ENCODE peak calls at places on chromosomes 1 and 21, in eight cellular contexts. M is sigmoid colon; H is Peyer's patch; G is left ventricle myocardium inferior; N is cardiac muscle cell; P is aorta; Q is naive thymus-derived CD4-positive, alpha-beta T cell; S is SK-N-SH. X is an unnamed sample.

GRCh38 chr1:110200666-110201065 is 9.4 kb upstream of the KCNC4 start:
- DNase-seq in M (no peak), S (no peak), P (no peak), N (no peak), Q (no peak), H (no peak), G (no peak), X (no peak)

GRCh38 chr1:94909486-94909885 is 17.4 kb downstream of the CNN3 start:
- DNase-seq in S (no peak), Q (no peak), M (no peak), G (no peak), P (no peak), H (no peak), N (peak; percentile 42), X (no peak)

GRCh38 chr1:112298558-112298957 is 97.5 kb upstream of the CTTNBP2NL start:
- DNase-seq in Q (no peak), M (no peak), G (no peak), N (peak; percentile 43), H (no peak), S (peak; percentile 42), P (no peak), X (no peak)

GRCh38 chr1:179021873-179022272 is 3.8 kb upstream of the FAM20B start:
- DNase-seq in P (no peak), Q (no peak), G (no peak), S (peak; percentile 35), H (no peak), N (peak; percentile 58), M (no peak), X (no peak)

GRCh38 chr1:109802901-109803561 is 39.3 kb upstream of the EPS8L3 start:
- DNase-seq in N (no peak), M (peak; percentile 61), H (no peak), Q (no peak), G (no peak), P (peak; percentile 78), S (peak; percentile 51), X (no peak)

GRCh38 chr1:111747282-111747734 is 8.1 kb upstream of the INKA2 start:
- DNase-seq in H (no peak), P (no peak), S (peak; percentile 61), N (peak; percentile 54), Q (no peak), M (no peak), G (no peak), X (peak; percentile 24)

GRCh38 chr1:191913234-191913948 is 244.9 kb upstream of the RGS18 start:
- DNase-seq in Q (no peak), M (no peak), G (no peak), N (no peak), P (no peak), S (no peak), H (no peak), X (no peak)

GRCh38 chr1:151238467-151238739 is 16.1 kb upstream of the PSMD4 start:
- DNase-seq in N (no peak), Q (no peak), G (no peak), H (no peak), S (peak; percentile 13), P (no peak), M (no peak), X (no peak)

GRCh38 chr1:107993920-107994319 is 28.9 kb upstream of the VAV3 start:
- DNase-seq in N (no peak), M (no peak), H (peak; percentile 53), S (no peak), P (no peak), Q (no peak), G (no peak), X (no peak)

GRCh38 chr1:3778590-3779264 is 6.2 kb downstream of the SMIM1 start:
- DNase-seq in Q (no peak), P (no peak), N (no peak), S (no peak), G (no peak), M (no peak), H (no peak), X (no peak)

GRCh38 chr1:89952021-89952995 is 42.6 kb upstream of the ZNF326 start:
- DNase-seq in N (no peak), G (no peak), H (no peak), Q (no peak), P (no peak), S (no peak), M (no peak), X (no peak)

GRCh38 chr1:55916480-55916879 is 662.9 kb downstream of the PLPP3 start:
- DNase-seq in S (peak; percentile 39), Q (no peak), N (no peak), P (no peak), M (no peak), G (no peak), H (no peak), X (no peak)

GRCh38 chr21:30800605-30801004 is 12.5 kb downstream of the KRTAP8-1 start:
- DNase-seq in P (no peak), N (no peak), M (no peak), S (no peak), G (no peak), Q (no peak), H (no peak), X (no peak)
- H3K9me3 ChIP-seq in P (no peaks in the 10 kb centered on the region), N (no peaks in the 10 kb centered on the region), M (no peaks in the 10 kb centered on the region), S (no peaks in the 10 kb centered on the region), G (no peaks in the 10 kb centered on the region), Q (no peaks in the 10 kb centered on the region), H (peaks cover 3% of the 10 kb centered on the region), X (no peaks in the 10 kb centered on the region)

DNA sequence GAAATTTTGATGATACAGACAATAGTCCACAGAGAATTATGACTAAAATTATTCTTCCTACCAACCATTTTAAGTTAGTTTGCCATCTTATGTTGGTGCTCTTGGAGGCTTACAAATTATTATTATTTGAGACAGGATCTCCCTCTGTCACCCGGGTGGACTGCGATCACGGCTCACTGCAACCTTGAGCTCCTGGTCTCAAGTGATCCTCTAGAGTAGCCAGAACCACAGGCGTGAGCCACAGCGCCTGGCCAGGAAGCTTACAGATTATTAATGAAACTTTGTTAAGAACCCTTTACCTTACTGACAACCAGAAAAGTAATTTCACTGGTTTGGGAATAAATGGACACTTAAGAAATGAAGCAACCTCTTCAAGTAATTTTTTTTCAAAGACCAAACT is 8.0 kb upstream of the DNAJB4 start:
- DNase-seq in P (no peak), M (no peak), N (no peak), G (no peak), S (no peak), H (no peak), Q (no peak), X (no peak)
- H3K27ac ChIP-seq in P (no peak overlapping the region), M (no peak overlapping the region), N (no peak overlapping the region), G (no peak overlapping the region), S (no peak overlapping the region), H (no peak overlapping the region), Q (no peak overlapping the region), X (no peak overlapping the region)

GRCh38 chr21:34133392-34133791 is 60.0 kb downstream of the MRPS6 start:
- DNase-seq in N (no peak), Q (no peak), G (no peak), M (no peak), H (no peak), P (no peak), S (no peak), X (no peak)
- H3K9me3 ChIP-seq in N (no peaks in the 10 kb centered on the region), Q (no peaks in the 10 kb centered on the region), G (peaks cover 11% of the 10 kb centered on the region), M (no peaks in the 10 kb centered on the region), H (no peaks in the 10 kb centered on the region), P (no peaks in the 10 kb centered on the region), S (no peaks in the 10 kb centered on the region), X (no peaks in the 10 kb centered on the region)

DNA sequence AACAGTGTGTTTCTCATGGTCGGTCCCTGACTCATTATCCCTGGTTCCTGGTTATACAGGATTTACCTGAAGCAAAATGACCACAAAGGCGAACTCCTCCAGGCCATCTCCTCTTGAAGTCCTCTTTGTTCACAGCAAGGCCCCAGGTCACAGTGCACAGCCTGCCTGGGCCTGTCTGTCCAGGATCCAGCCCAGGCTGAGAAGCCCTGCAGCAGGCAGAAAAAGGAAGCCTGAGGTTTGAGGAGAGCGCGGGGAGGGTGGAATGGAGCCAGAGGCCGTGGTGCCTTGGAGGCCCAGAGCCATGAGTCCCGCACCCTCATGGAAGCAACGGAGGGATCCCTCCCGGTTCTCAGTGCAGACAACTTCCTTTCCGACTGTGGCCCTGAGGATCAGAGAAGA is 136.8 kb upstream of the IRF2BP2 start:
- DNase-seq in H (no peak), Q (no peak), P (no peak), N (no peak), M (no peak), S (no peak), G (no peak), X (no peak)
- H3K27ac ChIP-seq in H (no peak overlapping the region), Q (no peak overlapping the region), P (no peak overlapping the region), N (peak overlapping the region; percentile 39), M (no peak overlapping the region), S (no peak overlapping the region), G (no peak overlapping the region), X (no peak overlapping the region)

GRCh38 chr1:246517391-246517790 is 10.3 kb upstream of the SMYD3 start:
- DNase-seq in H (no peak), N (no peak), P (no peak), G (no peak), S (no peak), M (no peak), Q (no peak), X (no peak)
- H3K9me3 ChIP-seq in H (peaks cover 15% of the 10 kb centered on the region), N (no peaks in the 10 kb centered on the region), P (peaks cover 5% of the 10 kb centered on the region), G (peaks cover 40% of the 10 kb centered on the region), S (no peaks in the 10 kb centered on the region), M (peaks cover 10% of the 10 kb centered on the region), Q (peaks cover 24% of the 10 kb centered on the region), X (peaks cover 10% of the 10 kb centered on the region)

GRCh38 chr1:169565335-169566271 is 20.7 kb downstream of the F5 start:
- DNase-seq in P (no peak), S (no peak), H (no peak), N (no peak), M (no peak), G (no peak), Q (no peak), X (no peak)
- H3K27ac ChIP-seq in P (no peak overlapping the region), S (no peak overlapping the region), H (no peak overlapping the region), N (no peak overlapping the region), M (no peak overlapping the region), G (no peak overlapping the region), Q (no peak overlapping the region), X (no peak overlapping the region)